ENCODE peak calls at places on chromosomes 11 and 22, in four cellular contexts. O, G, R and L are unnamed samples.

GRCh38 chr22:46220921-46221320 is 29.2 kb downstream of the CDPF1 start:
- DNase-seq in O (no peak), G (no peak), R (peak), L (peak)

GRCh38 chr11:134556186-134556585 is 144.1 kb upstream of the B3GAT1 start:
- DNase-seq in O (peak), G (no peak), R (no peak), L (no peak)

GRCh38 chr11:68810164-68810563 is 31.6 kb downstream of the CPT1A start:
- DNase-seq in O (no peak), G (no peak), R (no peak), L (no peak)

GRCh38 chr11:20369816-20370215 is 6.3 kb downstream of the HTATIP2 start:
- DNase-seq in O (no peak), G (no peak), R (no peak), L (no peak)

GRCh38 chr11:746289-747175 is 732 bp upstream of the TALDO1 start:
- DNase-seq in O (no peak), G (no peak), R (peak), L (no peak)

GRCh38 chr11:10139656-10140055 is 154.4 kb downstream of the SBF2 start:
- DNase-seq in O (no peak), G (no peak), R (peak), L (no peak)

GRCh38 chr11:92136792-92137191 is 87.8 kb upstream of the FAT3 start:
- DNase-seq in O (no peak), G (no peak), R (no peak), L (no peak)

GRCh38 chr11:93559681-93560080 is 16.5 kb upstream of the SMCO4 start:
- DNase-seq in O (no peak), G (no peak), R (no peak), L (no peak)

GRCh38 chr22:27399161-27399560 is 402.4 kb downstream of the MN1 start:
- DNase-seq in O (no peak), G (no peak), R (no peak), L (no peak)

GRCh38 chr22:20086763-20087162 is 6.7 kb downstream of the DGCR8 start:
- DNase-seq in O (no peak), G (no peak), R (no peak), L (no peak)

GRCh38 chr22:37303821-37304274 is 21.5 kb downstream of the CYTH4 start:
- DNase-seq in O (no peak), G (peak), R (peak), L (no peak)

GRCh38 chr22:26106412-26106811 is 62.9 kb upstream of the SEZ6L start:
- DNase-seq in O (no peak), G (no peak), R (no peak), L (no peak)

GRCh38 chr22:20111045-20111688 is 4.7 kb upstream of the RANBP1 start:
- DNase-seq in O (no peak), G (peak), R (peak), L (no peak)

GRCh38 chr11:93921695-93922468 is 71.5 kb upstream of the VSTM5 start:
- DNase-seq in O (peak), G (peak), R (peak), L (peak)

GRCh38 chr11:70731670-70732492 is 333.6 kb downstream of the CTTN start:
- DNase-seq in O (no peak), G (no peak), R (no peak), L (no peak)

DNA sequence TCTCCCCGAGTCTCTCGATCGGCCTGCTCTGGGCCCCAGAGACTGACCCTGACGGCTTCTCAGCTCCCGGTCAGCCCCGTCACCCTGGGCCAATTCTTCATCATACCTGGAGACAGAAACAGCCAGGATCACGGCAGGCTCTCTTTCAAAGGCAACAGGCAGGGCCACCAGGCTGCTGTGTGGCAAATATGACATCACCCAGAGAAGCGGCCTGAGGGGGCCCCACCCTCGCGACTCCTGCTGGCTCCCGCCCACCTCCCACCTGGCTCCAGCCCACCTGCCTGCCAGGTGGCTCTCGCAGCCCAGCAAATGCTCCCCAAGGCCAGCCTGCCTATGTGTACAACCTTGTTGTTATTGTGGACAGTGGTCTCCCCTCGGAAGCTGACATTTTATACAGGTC is 24.9 kb upstream of the PACSIN2 start:
- DNase-seq in O (no peak), G (no peak), R (no peak), L (no peak)
- TF ChIP-seq CHD1 in O (no peak), G (no peak), R (no peak), L (no peak)

DNA sequence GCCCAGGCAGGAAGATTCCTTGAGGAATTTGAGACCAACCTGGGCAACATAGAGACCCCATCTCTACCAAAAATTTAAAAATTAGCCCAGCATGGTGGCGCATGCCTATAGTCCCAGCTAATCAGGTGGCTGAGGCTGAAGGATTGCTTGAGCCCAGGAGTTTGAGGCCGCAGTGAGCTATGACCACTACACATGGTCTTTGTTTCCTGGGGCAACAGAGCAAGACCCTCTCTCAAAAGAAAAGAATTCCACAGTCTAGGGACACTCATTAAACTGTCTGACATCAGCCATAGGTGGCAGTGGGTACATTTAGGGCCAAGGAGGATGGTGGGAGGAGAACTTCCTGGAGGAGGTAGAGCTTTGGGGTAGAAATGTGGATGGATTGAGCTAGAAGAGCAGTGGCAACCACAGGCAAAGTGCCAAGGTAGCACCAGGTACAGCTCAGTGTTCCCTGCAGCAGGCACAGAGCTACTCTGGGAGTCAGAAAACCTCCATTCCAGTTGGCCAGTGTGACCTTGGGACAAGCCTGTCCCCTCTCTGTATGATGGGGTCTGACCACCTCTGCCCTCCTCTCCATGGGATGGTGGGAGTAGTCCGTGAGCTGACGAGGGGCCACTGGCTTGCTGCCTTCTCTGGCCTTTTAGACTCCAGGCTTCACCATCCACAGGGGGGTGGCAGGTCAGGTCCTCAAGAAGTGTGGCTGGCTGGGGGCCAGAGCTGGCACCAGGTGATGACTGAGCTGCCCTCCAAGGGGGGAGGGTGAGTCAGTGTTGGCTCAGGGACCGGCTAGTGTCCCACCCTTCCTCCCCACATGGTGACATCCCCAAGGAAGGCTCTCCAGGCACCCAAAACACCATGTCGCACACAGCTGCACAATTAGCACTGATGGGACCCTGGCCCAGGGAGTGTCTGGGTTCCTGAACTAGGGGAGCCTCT is 3.7 kb upstream of the CLCF1 start:
- DNase-seq in O (no peak), G (no peak), R (no peak), L (no peak)
- TF ChIP-seq CHD1 in O (no peak), G (no peak), R (no peak), L (no peak)

DNA sequence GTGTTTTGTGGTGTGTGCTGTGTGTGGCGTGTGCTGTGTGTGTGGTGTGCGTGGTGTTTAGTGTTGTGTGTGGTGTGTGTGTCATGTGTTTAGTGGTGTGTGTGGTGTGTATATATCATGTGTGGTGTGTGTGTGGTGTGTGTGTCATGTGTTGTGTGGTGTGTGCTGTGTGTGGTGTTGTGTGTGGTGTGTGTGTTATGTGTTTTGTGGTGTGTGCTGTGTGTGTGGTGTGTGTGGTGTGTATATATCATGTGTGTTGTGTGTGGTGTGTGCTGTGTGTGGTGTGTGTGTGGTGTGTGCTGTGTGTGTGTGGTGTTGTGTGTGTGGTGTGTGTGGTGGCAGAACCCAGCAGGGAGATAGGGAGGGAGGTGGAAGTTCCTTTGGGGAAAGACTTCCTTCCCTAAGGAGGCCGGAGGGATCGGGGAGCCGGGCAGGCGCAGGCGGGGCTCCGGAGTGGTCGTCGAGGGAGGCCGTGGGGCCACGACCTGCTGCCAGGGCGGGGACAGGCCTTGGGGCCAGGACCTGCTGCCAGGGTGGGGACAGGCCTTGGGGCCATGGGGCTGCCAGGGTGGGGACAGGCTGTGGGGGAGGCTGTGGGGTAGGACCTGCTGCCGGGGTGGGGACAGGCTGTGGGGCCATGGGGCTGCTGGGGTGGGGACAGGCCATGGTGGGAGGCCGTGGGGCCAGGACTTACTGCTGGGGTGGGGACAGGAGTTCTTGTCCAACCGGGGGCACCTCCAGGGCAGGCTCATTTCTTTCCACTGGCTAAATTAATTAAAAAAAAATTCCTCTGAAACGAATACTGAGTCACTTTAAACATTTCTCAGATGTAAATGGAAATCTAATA is 15.2 kb downstream of the PIM3 start:
- DNase-seq in O (peak), G (peak), R (no peak), L (no peak)
- TF ChIP-seq CHD1 in O (no peak), G (no peak), R (no peak), L (no peak)

GRCh38 chr11:73218106-73218829 is at the start of gene P2RY2:
- DNase-seq in O (peak), G (no peak), R (no peak), L (no peak)
- TF ChIP-seq CHD1 in O (no peak), G (no peak), R (no peak), L (no peak)

GRCh38 chr22:49642331-49642730 is 185.3 kb downstream of the BRD1 start:
- DNase-seq in O (no peak), G (no peak), R (no peak), L (no peak)
- TF ChIP-seq CHD1 in O (no peak), G (no peak), R (no peak), L (no peak)

GRCh38 chr22:38656256-38657148 is at the start of the genes CBY1 and FAM227A:
- DNase-seq in O (peak), G (peak), R (peak), L (peak)

GRCh38 chr22:38649841-38650522 is 6.2 kb downstream of the FAM227A start:
- DNase-seq in O (no peak), G (no peak), R (no peak), L (no peak)

GRCh38 chr22:38653741-38654140 is 2.5 kb downstream of the FAM227A start:
- DNase-seq in O (no peak), G (no peak), R (no peak), L (no peak)

GRCh38 chr22:38655532-38656255 is 498 bp downstream of the FAM227A start:
- DNase-seq in O (no peak), G (no peak), R (peak), L (no peak)

GRCh38 chr22:38652858-38653257 is 3.3 kb downstream of the FAM227A start:
- DNase-seq in O (no peak), G (no peak), R (no peak), L (no peak)
- TF ChIP-seq CHD1 in O (no peak), G (no peak), R (no peak), L (no peak)

GRCh38 chr22:28702891-28703290 is 23.3 kb upstream of the TTC28 start:
- DNase-seq in O (no peak), G (no peak), R (no peak), L (no peak)
- TF ChIP-seq CHD1 in O (no peak), G (no peak), R (no peak), L (no peak)

DNA sequence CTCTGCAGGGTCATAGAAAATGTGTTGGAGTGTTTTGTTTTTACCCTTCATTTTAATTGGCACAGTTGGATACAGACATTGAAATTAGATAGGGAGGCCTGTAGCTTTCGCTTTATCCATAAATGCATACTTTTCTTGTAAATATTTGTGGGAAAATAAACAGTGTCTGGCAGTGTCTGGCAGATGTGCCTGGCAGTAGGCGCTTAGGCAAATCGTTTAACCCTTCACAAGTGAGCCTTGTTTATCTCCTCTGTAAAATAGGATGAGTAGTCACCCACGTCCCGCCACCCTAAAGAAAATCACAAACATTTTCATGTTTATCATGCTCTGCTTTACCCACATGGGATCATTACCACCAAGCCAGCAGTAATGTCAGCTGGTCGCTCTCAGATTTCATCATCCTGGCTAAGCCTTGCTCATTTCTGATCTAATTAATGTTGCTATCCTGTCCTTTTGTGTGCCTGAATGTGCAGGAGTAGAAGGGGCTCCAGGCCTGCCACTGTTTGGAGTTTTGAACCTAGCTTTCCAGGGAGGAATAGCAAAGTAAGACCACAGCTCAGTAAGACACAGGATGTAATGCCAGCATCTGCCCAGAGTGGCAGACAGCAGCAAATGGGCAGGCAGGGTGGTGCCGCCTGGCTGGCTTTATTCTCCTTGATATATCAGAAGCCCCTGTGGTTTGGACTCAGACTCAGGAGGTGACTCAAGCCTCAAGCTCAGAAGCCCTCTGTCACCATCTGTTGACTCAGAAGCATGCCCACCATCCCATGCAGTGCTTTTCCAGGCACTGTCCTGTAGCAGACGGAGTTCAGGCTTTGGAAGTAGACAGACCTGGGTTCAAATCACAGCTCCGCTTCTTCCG is 73.0 kb upstream of the TTC12 start:
- DNase-seq in O (no peak), G (no peak), R (peak), L (no peak)
- TF ChIP-seq CHD1 in O (no peak), G (no peak), R (no peak), L (no peak)

GRCh38 chr11:45204761-45205160 is 58.3 kb downstream of the PRDM11 start:
- DNase-seq in O (no peak), G (peak), R (no peak), L (no peak)
- TF ChIP-seq CHD1 in O (no peak), G (no peak), R (no peak), L (no peak)

DNA sequence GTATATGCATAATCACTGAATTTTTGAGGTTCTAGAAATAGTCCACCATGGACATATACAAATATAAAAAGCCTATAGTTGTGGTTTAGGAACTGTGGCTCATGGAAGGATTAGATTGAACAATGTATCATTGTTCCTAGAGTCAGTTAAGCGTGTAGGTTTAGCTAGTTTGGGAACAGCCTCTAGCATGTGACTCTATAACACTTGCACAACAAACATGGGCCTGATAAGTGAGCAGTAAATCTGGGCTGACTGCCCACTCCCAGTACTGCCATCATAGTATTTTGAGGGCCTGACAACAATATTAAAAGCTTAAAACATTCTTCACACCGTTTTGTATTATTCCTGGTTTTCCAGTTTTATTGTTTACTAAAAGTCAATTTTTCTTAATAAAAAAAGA is 47.0 kb downstream of the YAP1 start:
- DNase-seq in O (no peak), G (no peak), R (peak), L (no peak)
- TF ChIP-seq CHD1 in O (no peak), G (no peak), R (no peak), L (no peak)